ENCODE peak calls at places on chromosomes 16 and 17, in four cellular contexts. One of them, this sample, is unnamed.
A peak's percentile ranks its signal among the peaks of the same experiment; 100 is the strongest.

GRCh38 chr16:50198802-50199410 is 45.8 kb downstream of the TENT4B start:
- DNase-seq in GM12878: no peak
- DNase-seq in endothelial cell of umbilical vein: no peak
- DNase-seq in K562: no peak
- DNase-seq in this sample: no peak

GRCh38 chr17:81511800-81512559 is 619 bp downstream of the ACTG1 start:
- DNase-seq in GM12878: no peak
- DNase-seq in endothelial cell of umbilical vein: peak; percentile 27
- DNase-seq in K562: no peak
- DNase-seq in this sample: no peak

GRCh38 chr17:78408476-78409020 is 30.1 kb downstream of the PGS1 start:
- DNase-seq in endothelial cell of umbilical vein: no peak
- DNase-seq in K562: no peak
- DNase-seq in GM12878: no peak
- DNase-seq in this sample: no peak

GRCh38 chr16:793414-793813 is 5.0 kb downstream of the CHTF18 start:
- DNase-seq in K562: no peak
- DNase-seq in GM12878: no peak
- DNase-seq in endothelial cell of umbilical vein: no peak
- DNase-seq in this sample: no peak

GRCh38 chr17:78361227-78361683 is 1.4 kb upstream of the SOCS3 start:
- DNase-seq in GM12878: no peak
- DNase-seq in endothelial cell of umbilical vein: no peak
- DNase-seq in K562: no peak
- DNase-seq in this sample: no peak

GRCh38 chr17:19000531-19001011 is 4.0 kb downstream of the FAM83G start:
- DNase-seq in K562: peak; percentile 22
- DNase-seq in GM12878: no peak
- DNase-seq in endothelial cell of umbilical vein: no peak
- DNase-seq in this sample: peak; percentile 59

GRCh38 chr16:2180962-2181923 is 15.2 kb downstream of the CASKIN1 start:
- DNase-seq in endothelial cell of umbilical vein: no peak
- DNase-seq in K562: peak; percentile 45
- DNase-seq in GM12878: no peak
- DNase-seq in this sample: no peak

GRCh38 chr17:962650-963049 is 16.9 kb downstream of the NXN start:
- DNase-seq in K562: no peak
- DNase-seq in endothelial cell of umbilical vein: no peak
- DNase-seq in GM12878: no peak
- DNase-seq in this sample: no peak

GRCh38 chr17:11969565-11969964 is 27.7 kb downstream of the ZNF18 start:
- DNase-seq in endothelial cell of umbilical vein: no peak
- DNase-seq in GM12878: no peak
- DNase-seq in K562: no peak
- DNase-seq in this sample: no peak
- TF ChIP-seq FOS in endothelial cell of umbilical vein: no peak
- TF ChIP-seq FOS in GM12878: no peak
- TF ChIP-seq FOS in K562: no peak
- TF ChIP-seq FOS in this sample: no peak

GRCh38 chr16:89001117-89002027 is 24.4 kb upstream of the CBFA2T3 start:
- DNase-seq in K562: no peak
- DNase-seq in GM12878: no peak
- DNase-seq in endothelial cell of umbilical vein: no peak
- DNase-seq in this sample: no peak

GRCh38 chr16:89002851-89003830 is 26.1 kb upstream of the CBFA2T3 start:
- DNase-seq in GM12878: no peak
- DNase-seq in endothelial cell of umbilical vein: no peak
- DNase-seq in K562: peak; percentile 54
- DNase-seq in this sample: no peak

GRCh38 chr16:88999457-89000206 is 22.6 kb upstream of the CBFA2T3 start:
- DNase-seq in K562: peak; percentile 76
- DNase-seq in GM12878: no peak
- DNase-seq in endothelial cell of umbilical vein: no peak
- DNase-seq in this sample: no peak

GRCh38 chr16:89003831-89004208 is 26.8 kb upstream of the CBFA2T3 start:
- DNase-seq in endothelial cell of umbilical vein: no peak
- DNase-seq in GM12878: no peak
- DNase-seq in K562: peak; percentile 76
- DNase-seq in this sample: no peak

GRCh38 chr16:89000207-89000959 is 23.4 kb upstream of the CBFA2T3 start:
- DNase-seq in K562: no peak
- DNase-seq in GM12878: no peak
- DNase-seq in endothelial cell of umbilical vein: no peak
- DNase-seq in this sample: no peak
- TF ChIP-seq FOS in K562: no peak
- TF ChIP-seq FOS in GM12878: no peak
- TF ChIP-seq FOS in endothelial cell of umbilical vein: no peak
- TF ChIP-seq FOS in this sample: no peak

GRCh38 chr17:58532555-58532951 is 18.1 kb upstream of the MTMR4 start:
- DNase-seq in K562: no peak
- DNase-seq in endothelial cell of umbilical vein: no peak
- DNase-seq in GM12878: no peak
- DNase-seq in this sample: no peak

GRCh38 chr17:58531122-58531521 is 16.7 kb upstream of the MTMR4 start:
- DNase-seq in GM12878: no peak
- DNase-seq in endothelial cell of umbilical vein: no peak
- DNase-seq in K562: no peak
- DNase-seq in this sample: no peak

GRCh38 chr17:58530655-58531054 is 16.2 kb upstream of the MTMR4 start:
- DNase-seq in endothelial cell of umbilical vein: no peak
- DNase-seq in K562: no peak
- DNase-seq in GM12878: no peak
- DNase-seq in this sample: no peak

GRCh38 chr17:58533616-58534188 is 19.3 kb upstream of the MTMR4 start:
- DNase-seq in GM12878: no peak
- DNase-seq in K562: no peak
- DNase-seq in endothelial cell of umbilical vein: no peak
- DNase-seq in this sample: no peak

DNA sequence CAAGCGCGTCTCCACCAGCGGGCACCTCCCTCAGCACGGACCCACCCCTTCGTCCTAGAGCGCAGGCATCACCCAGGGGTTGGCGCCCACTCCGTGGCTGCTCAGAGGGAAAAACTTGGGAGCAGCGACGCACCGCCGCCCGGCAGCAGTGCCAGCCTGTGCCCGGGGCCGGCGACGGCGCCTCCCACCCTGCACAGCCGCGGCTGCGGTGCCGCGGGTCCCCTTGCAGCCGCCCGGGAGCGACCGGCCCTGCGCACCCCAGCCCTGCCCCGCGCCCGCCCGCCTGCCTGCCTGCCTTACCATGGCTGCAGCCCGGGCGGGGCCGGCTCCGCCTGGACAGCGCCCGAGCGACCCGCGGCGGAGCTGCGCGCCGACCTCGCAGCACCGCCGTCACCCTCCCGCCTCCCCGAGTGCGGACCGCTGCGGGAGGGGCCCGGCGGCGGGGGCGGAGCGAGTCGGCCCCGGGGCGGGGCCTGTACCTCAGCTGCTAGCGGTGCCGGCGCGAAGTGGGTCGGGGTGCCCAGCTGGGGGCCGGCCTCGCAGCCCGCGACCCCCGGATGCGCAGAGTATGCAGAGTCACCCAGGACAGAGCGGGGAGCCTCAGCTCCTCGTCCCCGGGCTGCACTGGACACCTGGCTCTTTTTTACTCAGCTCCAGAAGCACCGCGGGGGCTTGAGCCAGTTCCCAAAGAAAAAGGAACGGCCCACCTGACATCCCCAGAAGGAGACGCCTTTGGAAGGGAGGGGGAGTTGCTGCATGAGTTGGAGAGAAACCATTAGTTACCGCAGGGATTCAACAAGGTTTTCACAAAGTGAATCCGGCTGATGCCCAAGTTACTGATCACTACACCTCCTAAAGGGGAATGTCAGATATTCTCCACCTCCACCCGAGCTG is 17.5 kb upstream of the MTMR4 start:
- DNase-seq in K562: peak; percentile 77
- DNase-seq in GM12878: no peak
- DNase-seq in endothelial cell of umbilical vein: peak; percentile 56
- DNase-seq in this sample: peak; percentile 21
- TF ChIP-seq FOS in K562: no peak
- TF ChIP-seq FOS in GM12878: no peak
- TF ChIP-seq FOS in endothelial cell of umbilical vein: no peak
- TF ChIP-seq FOS in this sample: no peak

DNA sequence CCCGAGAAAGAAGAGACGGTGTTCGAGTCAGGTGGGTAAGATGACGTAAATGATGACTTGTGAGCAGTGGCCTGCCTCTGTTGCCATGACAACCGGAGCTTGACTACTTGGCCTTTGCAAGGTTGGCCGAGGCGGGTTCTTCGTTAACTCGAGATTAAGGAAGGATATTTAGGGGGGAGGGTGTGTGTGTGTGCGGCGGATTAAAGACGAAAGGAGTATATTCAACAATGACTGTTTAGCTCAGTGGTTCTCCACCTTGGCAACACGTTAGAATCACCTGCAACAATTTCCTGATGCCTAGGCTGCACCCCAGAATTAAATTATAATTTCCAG is 398 bp upstream of the WIPF2 start:
- DNase-seq in endothelial cell of umbilical vein: no peak
- DNase-seq in K562: peak; percentile 84
- DNase-seq in GM12878: peak; percentile 40
- DNase-seq in this sample: peak; percentile 86
- TF ChIP-seq FOS in endothelial cell of umbilical vein: no peak
- TF ChIP-seq FOS in K562: no peak
- TF ChIP-seq FOS in GM12878: no peak
- TF ChIP-seq FOS in this sample: no peak

GRCh38 chr16:84065536-84066132 is 23.0 kb upstream of the SLC38A8 start:
- DNase-seq in GM12878: no peak
- DNase-seq in endothelial cell of umbilical vein: peak; percentile 56
- DNase-seq in K562: peak; percentile 80
- DNase-seq in this sample: peak; percentile 62
- TF ChIP-seq FOS in GM12878: no peak
- TF ChIP-seq FOS in endothelial cell of umbilical vein: no peak
- TF ChIP-seq FOS in K562: no peak
- TF ChIP-seq FOS in this sample: no peak

DNA sequence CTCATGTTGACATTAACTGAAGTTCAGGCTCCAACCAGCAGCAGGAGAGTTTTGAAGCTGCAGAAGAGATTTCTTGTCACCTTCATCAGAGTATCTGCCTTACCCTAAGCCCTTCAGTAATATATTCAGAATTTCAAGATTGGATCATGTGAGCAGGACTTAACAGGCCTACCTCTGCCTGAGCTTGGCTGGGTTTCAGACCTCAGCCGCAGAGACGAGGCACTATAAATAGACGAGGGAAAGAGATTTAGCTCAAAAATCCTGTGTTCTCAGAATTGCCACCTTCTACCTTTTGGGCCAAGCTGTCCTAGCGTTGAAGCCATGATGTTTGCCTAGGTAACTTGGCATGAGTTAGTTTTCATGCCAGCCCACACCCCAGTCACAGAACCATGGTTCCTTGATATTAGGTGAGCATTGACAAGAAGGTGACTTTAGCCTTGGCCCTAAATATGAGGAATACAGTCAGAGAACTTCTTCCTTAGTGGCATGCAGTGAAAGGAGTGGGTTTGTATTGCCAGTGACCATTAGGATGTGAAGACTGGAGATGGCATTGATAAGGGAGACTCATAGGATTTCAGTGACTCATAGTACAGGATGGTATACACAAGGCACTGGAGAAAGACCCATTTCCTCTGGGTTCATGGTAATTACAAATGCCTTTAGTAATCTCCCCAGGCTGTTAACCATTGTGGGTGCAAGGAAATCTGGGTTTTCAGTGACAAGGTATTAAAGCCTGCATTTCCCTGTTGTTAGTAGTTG is 224.3 kb downstream of the MSI2 start:
- DNase-seq in GM12878: no peak
- DNase-seq in endothelial cell of umbilical vein: peak; percentile 60
- DNase-seq in K562: peak; percentile 38
- DNase-seq in this sample: peak; percentile 72
- TF ChIP-seq FOS in GM12878: no peak
- TF ChIP-seq FOS in endothelial cell of umbilical vein: peak; percentile 67
- TF ChIP-seq FOS in K562: peak; percentile 18
- TF ChIP-seq FOS in this sample: peak; percentile 81

GRCh38 chr17:64306850-64307463 is 43.9 kb upstream of the TEX2 start:
- DNase-seq in GM12878: no peak
- DNase-seq in endothelial cell of umbilical vein: peak; percentile 84
- DNase-seq in K562: peak; percentile 84
- DNase-seq in this sample: peak; percentile 67
- TF ChIP-seq FOS in GM12878: no peak
- TF ChIP-seq FOS in endothelial cell of umbilical vein: no peak
- TF ChIP-seq FOS in K562: no peak
- TF ChIP-seq FOS in this sample: no peak

GRCh38 chr17:5630434-5630833 is 46.1 kb upstream of the NLRP1 start:
- DNase-seq in endothelial cell of umbilical vein: peak; percentile 73
- DNase-seq in K562: no peak
- DNase-seq in GM12878: no peak
- DNase-seq in this sample: peak; percentile 46
- TF ChIP-seq FOS in endothelial cell of umbilical vein: peak; percentile 97
- TF ChIP-seq FOS in K562: no peak
- TF ChIP-seq FOS in GM12878: no peak
- TF ChIP-seq FOS in this sample: no peak

This sample was measured in IMR-90.